ENCODE peak calls at places on chromosomes 5 and 9, in four cellular contexts. One of them, this sample, is unnamed.

GRCh38 chr9:111481885-111482636 is 2.1 kb downstream of the ECPAS start:
- DNase-seq in brain microvascular endothelial cell: peak
- DNase-seq in cardiac muscle cell: no peak
- DNase-seq in stomach: no peak
- DNase-seq in this sample: peak

GRCh38 chr5:6714221-6715041 is 1.2 kb downstream of the TENT4A start:
- DNase-seq in stomach: no peak
- DNase-seq in cardiac muscle cell: peak
- DNase-seq in brain microvascular endothelial cell: no peak
- DNase-seq in this sample: no peak

GRCh38 chr5:135005076-135005475 is 29.0 kb downstream of the PITX1 start:
- DNase-seq in brain microvascular endothelial cell: no peak
- DNase-seq in stomach: no peak
- DNase-seq in cardiac muscle cell: no peak
- DNase-seq in this sample: no peak

GRCh38 chr5:2697446-2698200 is 53.9 kb downstream of the IRX2 start:
- DNase-seq in brain microvascular endothelial cell: no peak
- DNase-seq in cardiac muscle cell: no peak
- DNase-seq in stomach: no peak
- DNase-seq in this sample: no peak

GRCh38 chr9:83669067-83669466 is 38.7 kb downstream of the UBQLN1 start:
- DNase-seq in brain microvascular endothelial cell: no peak
- DNase-seq in stomach: no peak
- DNase-seq in cardiac muscle cell: no peak
- DNase-seq in this sample: peak

GRCh38 chr5:36590513-36591286 is 15.7 kb upstream of the SLC1A3 start:
- DNase-seq in brain microvascular endothelial cell: no peak
- DNase-seq in cardiac muscle cell: peak
- DNase-seq in stomach: no peak
- DNase-seq in this sample: no peak

GRCh38 chr9:125521462-125522327 is 185.3 kb downstream of the MAPKAP1 start:
- DNase-seq in stomach: no peak
- DNase-seq in brain microvascular endothelial cell: peak
- DNase-seq in cardiac muscle cell: no peak
- DNase-seq in this sample: peak

GRCh38 chr9:132005896-132006295 is 73.8 kb downstream of the MED27 start:
- DNase-seq in brain microvascular endothelial cell: no peak
- DNase-seq in cardiac muscle cell: no peak
- DNase-seq in stomach: no peak
- DNase-seq in this sample: peak

GRCh38 chr5:17440766-17441165 is 57.3 kb upstream of the TAF11L2 start:
- DNase-seq in stomach: no peak
- DNase-seq in brain microvascular endothelial cell: no peak
- DNase-seq in cardiac muscle cell: no peak
- DNase-seq in this sample: peak

GRCh38 chr5:1998716-1999317 is 116.1 kb upstream of the IRX4 start:
- DNase-seq in stomach: no peak
- DNase-seq in brain microvascular endothelial cell: no peak
- DNase-seq in cardiac muscle cell: no peak
- DNase-seq in this sample: no peak

GRCh38 chr9:19460258-19460657 is 51.4 kb downstream of the ACER2 start:
- DNase-seq in stomach: no peak
- DNase-seq in cardiac muscle cell: no peak
- DNase-seq in brain microvascular endothelial cell: no peak
- DNase-seq in this sample: no peak

GRCh38 chr5:149838881-149839739 is 105.5 kb downstream of the PDE6A start:
- DNase-seq in cardiac muscle cell: no peak
- DNase-seq in brain microvascular endothelial cell: peak
- DNase-seq in stomach: peak
- DNase-seq in this sample: peak

GRCh38 chr5:139378941-139379361 is 4.1 kb downstream of the SLC23A1 start:
- DNase-seq in cardiac muscle cell: no peak
- DNase-seq in stomach: no peak
- DNase-seq in brain microvascular endothelial cell: no peak
- DNase-seq in this sample: no peak

GRCh38 chr5:76716456-76717157 is 681 bp downstream of the F2R start:
- DNase-seq in cardiac muscle cell: peak
- DNase-seq in brain microvascular endothelial cell: peak
- DNase-seq in stomach: no peak
- DNase-seq in this sample: no peak

GRCh38 chr5:6780802-6781391 is 67.7 kb downstream of the TENT4A start:
- DNase-seq in stomach: no peak
- DNase-seq in cardiac muscle cell: no peak
- DNase-seq in brain microvascular endothelial cell: no peak
- DNase-seq in this sample: no peak

GRCh38 chr5:54820346-54820745 is 165.0 kb downstream of the ESM1 start:
- DNase-seq in brain microvascular endothelial cell: no peak
- DNase-seq in cardiac muscle cell: no peak
- DNase-seq in stomach: no peak
- DNase-seq in this sample: peak

GRCh38 chr5:53476531-53477480 is 3.6 kb upstream of the FST start:
- DNase-seq in stomach: no peak
- DNase-seq in brain microvascular endothelial cell: no peak
- DNase-seq in cardiac muscle cell: no peak
- DNase-seq in this sample: no peak

GRCh38 chr9:98990181-98990870 is 46.6 kb downstream of the COL15A1 start:
- DNase-seq in brain microvascular endothelial cell: no peak
- DNase-seq in cardiac muscle cell: no peak
- DNase-seq in stomach: no peak
- DNase-seq in this sample: no peak

GRCh38 chr5:149265559-149265958 is 6.1 kb upstream of the AFAP1L1 start:
- DNase-seq in brain microvascular endothelial cell: peak
- DNase-seq in stomach: no peak
- DNase-seq in cardiac muscle cell: peak
- DNase-seq in this sample: peak

GRCh38 chr5:39439582-39439981 is 14.8 kb upstream of the DAB2 start:
- DNase-seq in cardiac muscle cell: no peak
- DNase-seq in brain microvascular endothelial cell: no peak
- DNase-seq in stomach: no peak
- DNase-seq in this sample: no peak

GRCh38 chr9:76403352-76403751 is 9.1 kb upstream of the RFK start:
- DNase-seq in brain microvascular endothelial cell: peak
- DNase-seq in cardiac muscle cell: no peak
- DNase-seq in stomach: no peak
- DNase-seq in this sample: peak

GRCh38 chr5:136202800-136203199 is 9.8 kb upstream of the SMIM32 start:
- DNase-seq in cardiac muscle cell: peak
- DNase-seq in brain microvascular endothelial cell: no peak
- DNase-seq in stomach: no peak
- DNase-seq in this sample: no peak

GRCh38 chr9:79817469-79818004 is 245.8 kb downstream of the TLE4 start:
- DNase-seq in brain microvascular endothelial cell: peak
- DNase-seq in stomach: no peak
- DNase-seq in cardiac muscle cell: peak
- DNase-seq in this sample: no peak

GRCh38 chr9:106682420-106682819 is 180.5 kb upstream of the ZNF462 start:
- DNase-seq in cardiac muscle cell: no peak
- DNase-seq in stomach: no peak
- DNase-seq in brain microvascular endothelial cell: no peak
- DNase-seq in this sample: no peak

GRCh38 chr5:115321309-115321708 is 24.9 kb upstream of the CCDC112 start:
- DNase-seq in stomach: peak
- DNase-seq in brain microvascular endothelial cell: peak
- DNase-seq in cardiac muscle cell: no peak
- DNase-seq in this sample: peak

GRCh38 chr5:170741801-170742200 is 41.7 kb upstream of the GABRP start:
- DNase-seq in brain microvascular endothelial cell: no peak
- DNase-seq in cardiac muscle cell: no peak
- DNase-seq in stomach: no peak
- DNase-seq in this sample: no peak

GRCh38 chr9:104177003-104177611 is 83.0 kb downstream of the SMC2 start:
- DNase-seq in cardiac muscle cell: peak
- DNase-seq in stomach: no peak
- DNase-seq in brain microvascular endothelial cell: no peak
- DNase-seq in this sample: peak
- TF ChIP-seq CTCF in cardiac muscle cell: peak
- TF ChIP-seq CTCF in stomach: no peak
- TF ChIP-seq CTCF in brain microvascular endothelial cell: peak
- TF ChIP-seq CTCF in this sample: peak

DNA sequence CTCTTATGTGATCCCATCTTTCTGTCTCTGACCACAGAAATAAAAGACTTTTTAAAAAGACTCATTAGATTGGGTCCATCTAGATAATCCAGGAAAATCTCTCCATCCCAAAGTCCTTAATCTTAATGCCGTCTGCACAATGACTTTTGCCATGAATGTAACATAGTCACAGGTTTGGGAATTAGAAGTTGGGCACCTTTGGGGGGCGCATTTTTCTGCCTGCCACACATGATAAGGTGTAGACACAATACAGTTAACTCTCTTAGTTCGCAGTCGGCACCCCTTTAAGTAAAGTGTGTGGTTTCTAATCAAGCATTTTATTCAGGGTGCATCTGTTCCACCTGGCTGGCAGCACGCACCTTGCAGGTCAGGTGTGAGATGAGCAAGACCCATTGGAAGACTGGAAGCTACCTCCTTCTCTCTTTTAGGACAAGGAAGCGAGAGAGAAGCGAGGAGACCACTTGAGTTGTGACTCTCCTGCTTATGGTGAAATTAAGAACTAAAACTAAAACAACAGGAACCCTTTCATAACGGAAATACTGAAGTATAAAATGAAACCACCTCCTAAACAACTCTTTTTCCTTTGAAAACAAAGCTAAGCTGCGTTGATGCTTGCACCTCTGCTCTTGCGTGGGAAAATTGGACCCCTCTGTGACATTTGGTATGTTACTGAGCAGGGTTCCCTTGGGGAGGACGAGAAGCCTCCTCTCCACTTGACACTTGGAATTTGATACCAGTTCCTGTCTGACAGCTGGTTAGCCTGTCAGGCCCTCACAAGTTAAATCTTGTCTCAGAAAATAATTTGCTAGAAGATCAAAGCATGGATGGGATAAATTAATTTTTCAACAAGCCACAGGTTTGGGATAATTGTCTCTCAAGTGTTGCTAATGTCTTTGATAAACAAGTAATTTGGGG is 304.6 kb upstream of the DMRT1 start:
- DNase-seq in cardiac muscle cell: peak
- DNase-seq in stomach: no peak
- DNase-seq in brain microvascular endothelial cell: no peak
- DNase-seq in this sample: no peak
- H3K4me3 ChIP-seq in cardiac muscle cell: no peak
- H3K4me3 ChIP-seq in stomach: no peak
- H3K4me3 ChIP-seq in brain microvascular endothelial cell: no peak
- H3K4me3 ChIP-seq in this sample: no peak

DNA sequence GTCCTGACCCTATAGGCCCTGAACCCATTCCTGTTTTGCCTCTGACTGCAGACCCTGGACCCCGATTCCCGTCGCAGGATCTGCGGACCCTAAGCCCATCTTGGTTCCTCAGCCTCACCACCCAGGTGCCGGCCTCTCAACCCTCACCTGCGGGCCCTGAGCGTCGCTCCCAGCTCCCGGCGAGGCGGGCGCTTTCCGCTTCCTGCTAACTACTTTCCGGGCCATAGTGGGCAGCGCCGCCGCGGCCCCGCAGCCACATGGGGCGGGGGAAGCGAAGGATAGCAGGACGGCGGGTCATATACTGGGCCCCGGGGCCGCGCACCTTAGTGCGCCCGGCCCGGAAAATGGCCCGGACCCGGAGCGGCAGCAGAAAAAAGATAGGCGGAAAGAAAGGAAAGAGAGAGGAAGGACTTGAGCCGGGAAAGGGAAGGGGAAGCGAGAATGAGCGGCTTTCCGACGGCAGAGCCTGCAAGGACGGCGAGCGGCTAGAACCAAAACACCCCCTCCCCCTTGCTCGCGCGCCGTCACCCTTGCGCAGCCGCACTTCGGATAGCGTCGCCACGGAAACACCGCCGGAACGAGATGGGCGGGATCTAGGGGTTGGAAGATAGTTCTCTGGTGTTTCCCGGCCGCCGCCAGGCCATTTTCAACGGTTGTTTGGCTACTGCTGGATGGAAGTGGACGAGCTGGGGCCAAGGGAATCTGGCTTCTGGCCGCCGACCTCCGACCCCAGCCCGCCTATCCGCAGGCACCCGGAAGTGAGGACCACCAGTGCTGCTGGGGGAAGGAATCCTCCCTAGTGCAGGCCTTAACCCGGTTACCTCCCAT is at the start of gene DCAF12:
- DNase-seq in brain microvascular endothelial cell: peak
- DNase-seq in stomach: peak
- DNase-seq in cardiac muscle cell: peak
- DNase-seq in this sample: peak
- TF ChIP-seq CTCF in brain microvascular endothelial cell: peak
- TF ChIP-seq CTCF in stomach: no peak
- TF ChIP-seq CTCF in cardiac muscle cell: no peak
- TF ChIP-seq CTCF in this sample: no peak

GRCh38 chr5:57277085-57277484 is 103.2 kb downstream of the GPBP1 start:
- DNase-seq in stomach: no peak
- DNase-seq in brain microvascular endothelial cell: no peak
- DNase-seq in cardiac muscle cell: no peak
- DNase-seq in this sample: peak
- H3K4me3 ChIP-seq in stomach: no peak
- H3K4me3 ChIP-seq in brain microvascular endothelial cell: no peak
- H3K4me3 ChIP-seq in cardiac muscle cell: no peak
- H3K4me3 ChIP-seq in this sample: no peak

DNA sequence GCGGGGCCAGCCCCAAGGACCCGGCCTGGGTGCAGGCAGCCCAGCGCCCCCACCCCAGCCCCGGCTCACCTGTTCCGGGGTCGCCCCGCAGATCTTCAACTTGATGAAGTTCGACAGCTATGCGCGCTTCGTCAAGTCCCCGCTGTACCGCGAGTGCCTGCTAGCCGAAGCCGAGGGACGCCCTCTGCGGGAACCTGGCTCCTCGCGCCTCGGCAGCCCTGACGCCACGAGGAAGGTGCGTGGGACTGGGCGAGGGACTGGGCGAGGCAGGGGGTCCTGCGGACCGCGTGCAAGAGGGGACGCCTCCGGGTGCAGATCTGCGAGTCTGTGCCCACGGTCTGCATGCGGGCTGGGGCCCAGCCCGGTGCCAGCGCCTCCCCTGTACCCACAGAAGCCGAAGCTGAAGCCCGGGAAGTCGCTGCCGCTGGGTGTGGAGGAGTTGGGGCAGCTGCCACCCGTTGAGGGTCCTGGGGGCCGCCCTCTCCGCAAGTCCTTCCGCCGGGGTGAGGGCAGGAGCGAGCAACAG is 9.7 kb downstream of the RGS14 start:
- DNase-seq in cardiac muscle cell: no peak
- DNase-seq in stomach: no peak
- DNase-seq in brain microvascular endothelial cell: no peak
- DNase-seq in this sample: no peak
- TF ChIP-seq CTCF in cardiac muscle cell: peak
- TF ChIP-seq CTCF in stomach: no peak
- TF ChIP-seq CTCF in brain microvascular endothelial cell: peak
- TF ChIP-seq CTCF in this sample: peak

DNA sequence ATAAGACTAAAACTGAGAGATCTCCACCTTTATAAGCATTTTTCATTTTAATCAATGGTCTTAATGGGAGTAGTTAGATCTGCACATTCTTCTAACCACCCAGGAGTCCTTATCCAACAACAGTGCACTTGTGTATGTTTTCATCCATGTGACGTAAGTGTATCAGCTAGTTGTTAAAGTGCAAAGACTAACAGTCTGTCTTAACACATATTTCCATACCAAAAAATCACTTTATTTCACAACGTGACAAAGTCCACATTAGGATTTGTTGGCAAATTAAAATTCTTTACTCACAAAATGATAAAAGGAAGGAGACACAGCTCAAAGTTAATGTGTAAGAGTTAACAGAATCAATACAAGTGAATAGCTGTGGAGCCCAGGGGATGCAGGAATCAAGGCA is 1.9 kb upstream of the SMC2 start:
- DNase-seq in stomach: no peak
- DNase-seq in cardiac muscle cell: no peak
- DNase-seq in brain microvascular endothelial cell: no peak
- DNase-seq in this sample: no peak
- H3K4me3 ChIP-seq in stomach: no peak
- H3K4me3 ChIP-seq in cardiac muscle cell: no peak
- H3K4me3 ChIP-seq in brain microvascular endothelial cell: no peak
- H3K4me3 ChIP-seq in this sample: no peak